ENCODE peak calls at places on chromosomes 13 and 19, in nine cellular contexts. F, S, J, R, V, U, B, G and Y are unnamed samples.

GRCh38 chr13:111790621-111791020 is 276.3 kb upstream of the SOX1 start:
- DNase-seq in F (no peak), S (no peak), J (no peak), R (no peak), V (no peak), U (no peak), B (no peak), G (no peak), Y (no peak)

GRCh38 chr19:34320277-34320676 is 44.7 kb upstream of the GPI start:
- DNase-seq in F (no peak), S (no peak), J (no peak), R (no peak), V (no peak), U (no peak), B (no peak), G (no peak), Y (no peak)

GRCh38 chr13:64071352-64071751 is 2655.7 kb upstream of the PCDH20 start:
- DNase-seq in F (no peak), S (no peak), J (no peak), R (no peak), V (no peak), U (no peak), B (no peak), G (no peak), Y (no peak)

GRCh38 chr19:11721681-11722080 is 17.1 kb downstream of the ZNF823 start:
- DNase-seq in F (no peak), S (no peak), J (no peak), R (no peak), V (no peak), U (no peak), B (no peak), G (no peak), Y (no peak)

GRCh38 chr13:112350300-112350699 is 25.9 kb upstream of the SPACA7 start:
- DNase-seq in F (no peak), S (no peak), J (no peak), R (no peak), V (no peak), U (no peak), B (no peak), G (peak; percentile 60), Y (no peak)

GRCh38 chr13:40780822-40781401 is 8.5 kb upstream of the SLC25A15 start:
- DNase-seq in F (no peak), S (no peak), J (no peak), R (no peak), V (no peak), U (no peak), B (no peak), G (peak; percentile 65), Y (no peak)

GRCh38 chr19:49662011-49662410 is 3.6 kb downstream of the IRF3 start:
- DNase-seq in F (no peak), S (no peak), J (no peak), R (no peak), V (no peak), U (no peak), B (no peak), G (no peak), Y (no peak)

GRCh38 chr19:30670562-30671513 is 298.7 kb downstream of the ZNF536 start:
- DNase-seq in F (no peak), S (no peak), J (no peak), R (no peak), V (no peak), U (no peak), B (no peak), G (no peak), Y (no peak)

GRCh38 chr13:29937836-29938235 is 87.4 kb upstream of the UBL3 start:
- DNase-seq in F (no peak), S (no peak), J (no peak), R (no peak), V (no peak), U (no peak), B (no peak), G (no peak), Y (no peak)

GRCh38 chr13:29939158-29939557 is 88.7 kb upstream of the UBL3 start:
- DNase-seq in F (no peak), S (no peak), J (no peak), R (no peak), V (no peak), U (no peak), B (no peak), G (no peak), Y (no peak)

GRCh38 chr13:29936961-29937360 is 86.5 kb upstream of the UBL3 start:
- DNase-seq in F (no peak), S (no peak), J (no peak), R (no peak), V (no peak), U (no peak), B (no peak), G (no peak), Y (no peak)

GRCh38 chr13:29936051-29936813 is 85.8 kb upstream of the UBL3 start:
- DNase-seq in F (peak; percentile 51), S (no peak), J (no peak), R (no peak), V (no peak), U (no peak), B (no peak), G (no peak), Y (no peak)

DNA sequence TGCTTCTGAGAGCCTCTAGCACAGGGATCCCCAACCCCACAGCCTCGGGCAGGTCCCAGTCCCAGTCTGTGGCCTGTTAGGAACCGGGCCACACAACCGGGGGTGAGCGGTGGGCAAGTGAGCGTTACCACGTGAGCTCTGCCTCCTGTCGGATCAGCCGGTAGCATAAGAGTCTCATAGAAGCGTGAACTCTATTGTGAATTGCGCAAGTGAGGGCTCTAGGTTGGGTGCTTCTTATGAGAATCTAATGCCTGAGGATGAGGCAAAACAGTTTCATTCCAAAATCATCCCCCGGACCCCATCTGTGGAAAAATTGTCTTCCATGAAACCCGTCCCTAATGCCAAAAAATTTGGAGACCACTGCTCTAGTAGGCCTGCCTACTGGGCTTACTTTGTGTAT is 87.0 kb upstream of the UBL3 start:
- DNase-seq in F (no peak), S (no peak), J (no peak), R (no peak), V (no peak), U (no peak), B (no peak), G (no peak), Y (no peak)
- TF ChIP-seq CTCF in F (no peak), S (no peak), J (no peak), R (no peak), V (no peak), U (no peak), B (no peak), G (no peak), Y (no peak)

GRCh38 chr13:24682353-24682752 is 2.1 kb downstream of the ATP12A start:
- DNase-seq in F (no peak), S (no peak), J (peak; percentile 11), R (no peak), V (no peak), U (no peak), B (no peak), G (no peak), Y (no peak)

GRCh38 chr13:24681930-24682329 is 1.7 kb downstream of the ATP12A start:
- DNase-seq in F (no peak), S (no peak), J (no peak), R (no peak), V (no peak), U (no peak), B (no peak), G (no peak), Y (no peak)

GRCh38 chr13:24680258-24680920 is at the start of gene ATP12A:
- DNase-seq in F (no peak), S (no peak), J (peak; percentile 81), R (no peak), V (no peak), U (no peak), B (no peak), G (no peak), Y (no peak)

GRCh38 chr13:24679686-24680085 is 522 bp upstream of the ATP12A start:
- DNase-seq in F (no peak), S (no peak), J (peak; percentile 8), R (no peak), V (no peak), U (no peak), B (no peak), G (no peak), Y (no peak)

DNA sequence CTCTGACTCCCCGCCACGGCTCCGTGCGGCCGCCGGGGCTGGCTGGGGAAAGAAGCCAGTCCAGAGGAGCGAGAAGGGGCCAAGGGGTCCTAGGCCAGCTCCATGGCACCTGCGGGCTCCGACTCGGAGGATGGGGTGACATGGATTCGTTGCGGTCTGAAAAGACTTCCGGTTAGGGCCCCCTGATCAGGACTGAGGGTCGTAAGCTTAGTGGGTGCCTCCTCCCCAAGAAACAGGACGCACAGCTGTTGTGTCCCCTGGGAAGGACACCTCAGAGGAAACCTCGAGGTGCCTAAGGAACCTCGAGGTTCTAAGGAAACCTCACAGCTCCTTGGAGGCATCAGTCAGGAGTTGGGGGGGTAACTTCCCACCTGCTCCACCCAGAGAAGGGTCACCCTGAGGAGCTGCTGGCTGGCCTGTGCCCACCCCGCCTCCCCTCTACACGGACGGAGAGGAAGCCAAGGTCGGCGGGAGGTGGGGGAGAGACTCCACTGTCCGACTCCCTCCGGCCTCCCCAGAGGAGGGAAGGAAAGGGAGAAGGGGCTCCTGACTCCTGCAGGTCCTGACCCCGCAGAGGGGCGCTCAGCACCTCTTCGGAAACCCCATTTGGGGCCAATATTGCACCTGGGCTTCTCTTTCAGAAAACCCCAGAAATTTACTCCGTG is 845 bp downstream of the ATP12A start:
- DNase-seq in F (no peak), S (no peak), J (no peak), R (no peak), V (no peak), U (no peak), B (no peak), G (no peak), Y (no peak)
- H3K4me3 ChIP-seq in F (peak overlapping the region; percentile 52), S (peak overlapping the region; percentile 65), J (peak overlapping the region; percentile 60), R (peak overlapping the region; percentile 49), V (peak overlapping the region; percentile 41), U (peak overlapping the region; percentile 55), B (no peak overlapping the region), G (peak overlapping the region; percentile 59), Y (peak overlapping the region; percentile 58)

GRCh38 chr13:59480398-59480797 is 683.3 kb downstream of the DIAPH3 start:
- DNase-seq in F (no peak), S (no peak), J (no peak), R (no peak), V (no peak), U (no peak), B (no peak), G (no peak), Y (no peak)

GRCh38 chr13:59479629-59480028 is 684.1 kb downstream of the DIAPH3 start:
- DNase-seq in F (no peak), S (no peak), J (no peak), R (no peak), V (no peak), U (no peak), B (no peak), G (no peak), Y (no peak)

GRCh38 chr13:59487883-59488282 is 675.8 kb downstream of the DIAPH3 start:
- DNase-seq in F (no peak), S (no peak), J (no peak), R (no peak), V (no peak), U (no peak), B (no peak), G (no peak), Y (no peak)

GRCh38 chr13:59480857-59481256 is 682.9 kb downstream of the DIAPH3 start:
- DNase-seq in F (no peak), S (no peak), J (no peak), R (no peak), V (no peak), U (no peak), B (no peak), G (no peak), Y (no peak)

DNA sequence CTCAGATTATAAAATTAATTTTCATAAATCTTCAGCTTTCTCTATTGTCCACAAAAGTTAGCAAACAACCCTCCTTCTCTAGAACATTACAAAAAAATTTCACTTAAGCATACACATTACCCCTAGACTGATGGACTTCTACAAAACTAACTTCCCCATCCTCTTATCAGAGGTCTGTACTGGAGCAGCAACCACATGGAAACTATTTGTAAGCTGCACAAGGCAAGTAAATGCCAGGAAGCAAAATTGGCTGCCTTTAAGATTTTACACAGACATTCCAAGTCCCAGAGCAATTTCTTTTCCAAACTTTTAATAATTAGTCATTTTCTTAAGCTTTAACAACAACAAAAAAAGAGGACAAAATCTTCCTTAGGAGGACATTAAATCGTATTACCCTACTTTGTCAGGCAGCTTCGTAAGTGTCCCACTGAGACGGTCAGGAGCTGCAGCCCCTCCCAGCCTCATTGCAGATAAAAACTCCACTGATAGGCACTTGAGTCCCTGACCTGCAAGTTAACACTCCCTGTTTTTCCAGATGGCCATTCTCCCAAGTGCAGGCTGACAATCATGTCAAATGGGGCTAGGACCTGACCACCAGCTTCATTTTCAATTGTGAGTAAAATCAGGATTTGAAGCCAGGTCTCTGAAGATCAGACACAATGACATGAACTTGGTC is 680.1 kb downstream of the DIAPH3 start:
- DNase-seq in F (no peak), S (no peak), J (no peak), R (peak; percentile 30), V (peak; percentile 48), U (no peak), B (no peak), G (no peak), Y (peak; percentile 28)
- H3K27ac ChIP-seq in F (no peak overlapping the region), S (no peak overlapping the region), J (no peak overlapping the region), R (no peak overlapping the region), V (no peak overlapping the region), U (no peak overlapping the region), B (peak overlapping the region; percentile 31), G (no peak overlapping the region), Y (peak overlapping the region; percentile 65)

DNA sequence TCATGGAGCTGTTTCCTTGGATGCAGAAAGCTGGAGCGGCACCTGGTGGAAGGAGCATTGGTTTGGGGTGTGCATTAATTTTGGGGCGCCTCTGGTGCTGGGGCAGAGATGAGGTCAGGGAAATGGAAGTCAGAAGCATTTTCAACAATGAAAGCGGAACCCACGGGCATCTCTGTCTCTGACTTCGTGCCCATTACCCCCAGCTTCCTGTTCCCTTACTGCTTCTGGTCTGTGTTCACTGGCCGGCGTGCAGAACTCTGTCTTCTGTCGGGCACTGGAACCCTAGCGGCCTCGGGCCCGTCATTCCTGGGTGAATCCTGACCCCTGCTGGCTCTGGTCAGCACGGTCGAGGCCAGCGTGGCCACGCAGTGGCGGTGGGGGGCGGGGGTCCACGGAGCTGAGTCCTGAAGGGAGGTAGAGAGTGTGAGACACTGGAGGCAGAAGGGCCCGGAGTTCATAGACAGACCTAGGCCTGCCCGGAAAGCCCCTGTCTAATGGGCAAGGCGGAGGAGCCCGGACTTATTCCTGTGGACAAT is 7.9 kb upstream of the LINGO3 start:
- DNase-seq in F (peak; percentile 88), S (no peak), J (peak; percentile 86), R (peak; percentile 71), V (peak; percentile 81), U (no peak), B (no peak), G (no peak), Y (peak; percentile 61)
- TF ChIP-seq CTCF in F (peak; percentile 68), S (peak; percentile 24), J (peak; percentile 81), R (peak; percentile 76), V (peak; percentile 64), U (no peak), B (peak; percentile 35), G (no peak), Y (peak; percentile 74)